ENCODE peak calls at places on chromosome 1, in eight cellular contexts. E is HFF-Myc, P is lung, Z is right lobe of liver, Q is A549, H is neural progenitor cell, X is dorsolateral prefrontal cortex, K is fibroblast of lung. T is an unnamed sample.

GRCh38 chr1:19405195-19405760 is 80.1 kb downstream of the CAPZB start:
- DNase-seq in P (no peak), H (peak), X (no peak), E (no peak), Z (no peak), Q (no peak), K (no peak), T (no peak)

GRCh38 chr1:213162338-213162737 is 111.3 kb downstream of the RPS6KC1 start:
- DNase-seq in H (no peak), X (no peak), Q (no peak), E (no peak), Z (no peak), P (no peak), K (peak), T (no peak)

GRCh38 chr1:166902279-166902678 is 26.2 kb upstream of the TADA1 start:
- DNase-seq in H (no peak), P (no peak), X (no peak), Z (no peak), K (peak), Q (peak), E (peak), T (no peak)

GRCh38 chr1:214719207-214719606 is 116.2 kb downstream of the CENPF start:
- DNase-seq in Z (no peak), X (no peak), K (peak), P (no peak), Q (peak), E (no peak), H (no peak), T (no peak)

GRCh38 chr1:53134961-53135734 is 7.3 kb downstream of the SLC1A7 start:
- DNase-seq in K (peak), E (no peak), H (no peak), Z (peak), Q (no peak), X (peak), P (no peak), T (no peak)

GRCh38 chr1:28374297-28374696 is 4.8 kb downstream of the PHACTR4 start:
- DNase-seq in P (no peak), Z (no peak), K (peak), H (no peak), E (no peak), X (no peak), Q (no peak), T (peak)

GRCh38 chr1:156812293-156812990 is 4.2 kb downstream of the SH2D2A start:
- DNase-seq in X (no peak), K (no peak), P (no peak), H (no peak), E (no peak), Q (no peak), Z (no peak), T (no peak)

GRCh38 chr1:165828581-165829329 is 1.3 kb downstream of the UCK2 start:
- DNase-seq in Z (no peak), X (peak), E (peak), K (peak), Q (peak), P (peak), H (peak), T (peak)

GRCh38 chr1:187338762-187339412 is 510.1 kb downstream of the PLA2G4A start:
- DNase-seq in Q (no peak), X (no peak), E (no peak), H (no peak), P (no peak), Z (no peak), K (no peak), T (no peak)

GRCh38 chr1:119228318-119228717 is 87.9 kb upstream of the WARS2 start:
- DNase-seq in Z (no peak), H (no peak), Q (no peak), K (peak), P (no peak), X (no peak), E (no peak), T (no peak)

GRCh38 chr1:181985281-181985680 is 76.2 kb downstream of the ZNF648 start:
- DNase-seq in E (no peak), K (no peak), Z (no peak), X (no peak), Q (no peak), H (no peak), P (no peak), T (no peak)
- H3K4me3 ChIP-seq in E (no peak), K (no peak), Z (no peak), X (no peak), Q (no peak), H (no peak), P (no peak), T (no peak)

GRCh38 chr1:200042437-200043329 is 15.2 kb downstream of the NR5A2 start:
- DNase-seq in E (no peak), X (no peak), K (no peak), Z (peak), H (peak), Q (peak), P (no peak), T (no peak)

GRCh38 chr1:200040516-200041138 is 13.1 kb downstream of the NR5A2 start:
- DNase-seq in Q (peak), Z (peak), X (no peak), E (no peak), H (peak), K (no peak), P (no peak), T (no peak)

GRCh38 chr1:200041337-200042118 is 14.0 kb downstream of the NR5A2 start:
- DNase-seq in H (peak), E (no peak), Z (no peak), K (no peak), Q (no peak), P (no peak), X (no peak), T (no peak)

GRCh38 chr1:200043330-200043668 is 15.8 kb downstream of the NR5A2 start:
- DNase-seq in P (no peak), E (no peak), X (no peak), Q (no peak), K (no peak), H (no peak), Z (no peak), T (no peak)

DNA sequence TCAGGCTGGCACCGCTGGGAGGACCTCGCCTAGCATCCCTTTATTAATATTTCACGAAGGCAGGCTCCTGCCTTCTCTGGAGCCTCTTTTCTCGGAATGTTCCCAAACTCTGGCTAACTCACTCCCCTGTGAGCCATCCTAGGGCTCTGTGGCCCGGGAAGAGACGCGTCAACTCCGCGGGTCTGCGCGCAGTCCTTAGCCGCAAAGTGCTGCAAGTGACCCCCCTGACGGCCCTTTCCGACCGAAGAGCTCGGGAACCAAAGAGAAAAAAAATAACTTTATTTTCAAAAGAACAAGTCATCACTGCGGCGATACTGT is 14.6 kb downstream of the NR5A2 start:
- DNase-seq in H (peak), Z (no peak), X (no peak), Q (no peak), K (no peak), P (no peak), E (no peak), T (no peak)
- H3K4me3 ChIP-seq in H (peak), Z (peak), X (no peak), Q (peak), K (no peak), P (peak), E (no peak), T (no peak)

GRCh38 chr1:203797216-203797615 is 1.8 kb downstream of the ZBED6 start:
- DNase-seq in Z (no peak), K (no peak), H (no peak), X (no peak), E (no peak), P (no peak), Q (no peak), T (no peak)

GRCh38 chr1:203792491-203792890 is 2.9 kb upstream of the ZBED6 start:
- DNase-seq in H (no peak), Z (no peak), Q (no peak), P (no peak), X (no peak), E (no peak), K (no peak), T (no peak)

GRCh38 chr1:203796223-203796747 is 862 bp downstream of the ZBED6 start:
- DNase-seq in P (peak), Z (no peak), H (no peak), Q (peak), K (peak), E (no peak), X (no peak), T (no peak)

GRCh38 chr1:203795382-203796222 is at the start of the genes ZBED6 and ZC3H11A:
- DNase-seq in Q (peak), X (peak), E (peak), P (peak), K (peak), Z (peak), H (peak), T (peak)

DNA sequence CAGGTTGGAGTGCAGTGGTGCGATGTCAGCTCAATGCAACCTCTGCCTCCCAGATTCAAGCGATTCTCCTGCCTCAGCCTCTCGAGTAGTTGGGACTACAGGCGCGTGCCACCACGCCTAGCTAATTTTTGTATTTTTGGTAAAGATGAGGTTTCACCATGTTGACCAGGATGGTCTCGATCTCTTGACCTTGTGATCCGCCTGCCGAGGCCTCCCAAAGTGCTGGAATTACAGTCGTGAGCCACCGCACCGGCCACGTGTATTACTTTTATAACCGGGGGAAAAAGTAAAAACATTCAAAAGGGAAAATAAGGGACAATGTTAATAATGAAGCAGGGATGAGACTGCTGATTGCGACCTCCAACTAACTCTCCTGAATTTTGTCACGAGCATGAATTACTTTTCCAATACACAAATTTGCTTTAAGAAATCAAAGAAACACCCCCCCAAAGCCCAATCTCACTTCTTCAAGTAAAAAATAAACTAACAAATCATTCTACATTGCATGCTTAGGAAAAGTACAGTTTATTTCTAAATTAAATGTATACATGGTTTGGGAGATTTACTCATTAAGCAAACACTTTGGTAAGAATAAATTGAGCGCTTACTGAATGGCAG is 550 bp upstream of the ZBED6 start:
- DNase-seq in X (no peak), Q (no peak), K (no peak), E (no peak), H (no peak), Z (no peak), P (no peak), T (no peak)
- H3K4me3 ChIP-seq in X (peak), Q (peak), K (peak), E (peak), H (peak), Z (peak), P (no peak), T (peak)

GRCh38 chr1:93678491-93678890 is 3.1 kb downstream of the BCAR3 start:
- DNase-seq in H (no peak), Q (no peak), E (no peak), P (no peak), Z (no peak), X (no peak), K (no peak), T (no peak)

GRCh38 chr1:93677729-93678128 is 3.9 kb downstream of the BCAR3 start:
- DNase-seq in Z (no peak), P (no peak), Q (no peak), E (no peak), K (no peak), H (no peak), X (no peak), T (no peak)

GRCh38 chr1:93680121-93681094 is 1.2 kb downstream of the BCAR3 start:
- DNase-seq in H (peak), P (peak), Z (peak), X (peak), E (peak), K (peak), Q (peak), T (no peak)

GRCh38 chr1:93679546-93679945 is 2.1 kb downstream of the BCAR3 start:
- DNase-seq in P (no peak), K (peak), H (no peak), Q (no peak), Z (no peak), X (no peak), E (no peak), T (no peak)

GRCh38 chr1:93678966-93679480 is 2.6 kb downstream of the BCAR3 start:
- DNase-seq in Q (no peak), P (no peak), X (no peak), K (no peak), E (no peak), H (no peak), Z (no peak), T (no peak)
- H3K4me3 ChIP-seq in Q (peak), P (no peak), X (no peak), K (peak), E (no peak), H (no peak), Z (no peak), T (peak)

T was measured in epithelial cell of proximal tubule.